ENCODE peak calls at places on chromosomes 6 and 20, in nine cellular contexts. D, O, I, B, F, L, C, R and P are unnamed samples.

GRCh38 chr6:54282186-54282585 is 26.1 kb upstream of the TINAG start:
- DNase-seq in D (peak), O (no peak), I (no peak), B (no peak), F (no peak), L (no peak), C (peak), R (peak), P (no peak)

GRCh38 chr6:146543940-146544661 is 468 bp downstream of the RAB32 start:
- DNase-seq in D (peak), O (no peak), I (peak), B (no peak), F (peak), L (no peak), C (peak), R (peak), P (peak)

GRCh38 chr6:28004350-28005123 is 47.5 kb downstream of the OR2B6 start:
- DNase-seq in D (no peak), O (no peak), I (no peak), B (no peak), F (no peak), L (no peak), C (no peak), R (no peak), P (no peak)

GRCh38 chr6:35298625-35299140 is 1.1 kb downstream of the DEF6 start:
- DNase-seq in D (no peak), O (peak), I (no peak), B (no peak), F (no peak), L (no peak), C (no peak), R (no peak), P (no peak)

GRCh38 chr20:10349118-10349517 is 84.9 kb downstream of the MKKS start:
- DNase-seq in D (no peak), O (no peak), I (no peak), B (no peak), F (no peak), L (no peak), C (no peak), R (no peak), P (no peak)

GRCh38 chr6:63844287-63844686 is 208.7 kb downstream of the PHF3 start:
- DNase-seq in D (no peak), O (no peak), I (no peak), B (no peak), F (no peak), L (no peak), C (no peak), R (peak), P (no peak)

GRCh38 chr6:143400258-143401059 is 50.0 kb downstream of the ADAT2 start:
- DNase-seq in D (no peak), O (peak), I (no peak), B (no peak), F (no peak), L (no peak), C (no peak), R (no peak), P (no peak)

GRCh38 chr6:11309947-11310665 is 77.6 kb upstream of the NEDD9 start:
- DNase-seq in D (no peak), O (no peak), I (no peak), B (no peak), F (no peak), L (no peak), C (peak), R (no peak), P (no peak)

GRCh38 chr6:71028236-71028876 is 71.5 kb upstream of the B3GAT2 start:
- DNase-seq in D (no peak), O (no peak), I (no peak), B (no peak), F (no peak), L (no peak), C (peak), R (peak), P (no peak)

GRCh38 chr20:22999756-23000155 is 35.4 kb upstream of the SSTR4 start:
- DNase-seq in D (no peak), O (no peak), I (no peak), B (no peak), F (no peak), L (no peak), C (peak), R (peak), P (no peak)

GRCh38 chr6:141242957-141243356 is 889.8 kb upstream of the GJE1 start:
- DNase-seq in D (no peak), O (no peak), I (no peak), B (no peak), F (no peak), L (no peak), C (no peak), R (no peak), P (no peak)

GRCh38 chr6:137698636-137699035 is 168.4 kb upstream of the TNFAIP3 start:
- DNase-seq in D (no peak), O (peak), I (peak), B (no peak), F (no peak), L (no peak), C (peak), R (no peak), P (no peak)

GRCh38 chr20:48849779-48850178 is 22.0 kb upstream of the PREX1 start:
- DNase-seq in D (no peak), O (no peak), I (no peak), B (no peak), F (no peak), L (no peak), C (no peak), R (no peak), P (no peak)

GRCh38 chr6:153553627-153554026 is 422.5 kb upstream of the RGS17 start:
- DNase-seq in D (peak), O (no peak), I (no peak), B (no peak), F (no peak), L (no peak), C (peak), R (peak), P (no peak)

GRCh38 chr20:56689318-56689717 is 60.2 kb downstream of the TFAP2C start:
- DNase-seq in D (peak), O (no peak), I (no peak), B (no peak), F (no peak), L (no peak), C (peak), R (peak), P (no peak)